ENCODE peak calls at places on chromosomes 1 and 21, in four cellular contexts. One of them, this sample, is unnamed.

GRCh38 chr1:19656780-19657475 is 7.7 kb upstream of the HTR6 start:
- DNase-seq in K562: peak; percentile 42
- DNase-seq in SK-N-SH: no peak
- DNase-seq in GM12878: no peak
- DNase-seq in this sample: no peak

GRCh38 chr1:3053366-3053980 is 15.5 kb upstream of the PRDM16 start:
- DNase-seq in GM12878: no peak
- DNase-seq in SK-N-SH: no peak
- DNase-seq in K562: no peak
- DNase-seq in this sample: no peak

GRCh38 chr1:75503221-75503974 is 107.5 kb downstream of the SLC44A5 start:
- DNase-seq in K562: no peak
- DNase-seq in GM12878: no peak
- DNase-seq in SK-N-SH: no peak
- DNase-seq in this sample: no peak

GRCh38 chr1:53175302-53175913 is 21.2 kb upstream of the CPT2 start:
- DNase-seq in SK-N-SH: no peak
- DNase-seq in K562: no peak
- DNase-seq in GM12878: no peak
- DNase-seq in this sample: no peak

GRCh38 chr1:29416267-29416666 is 179.9 kb downstream of the PTPRU start:
- DNase-seq in K562: no peak
- DNase-seq in GM12878: no peak
- DNase-seq in SK-N-SH: no peak
- DNase-seq in this sample: no peak

GRCh38 chr1:186682721-186683120 is 2.5 kb upstream of the PTGS2 start:
- DNase-seq in SK-N-SH: no peak
- DNase-seq in K562: no peak
- DNase-seq in GM12878: no peak
- DNase-seq in this sample: no peak

GRCh38 chr1:24606296-24606605 is 36.9 kb upstream of the SRRM1 start:
- DNase-seq in GM12878: no peak
- DNase-seq in K562: no peak
- DNase-seq in SK-N-SH: no peak
- DNase-seq in this sample: no peak

GRCh38 chr1:243732627-243733026 is 117.4 kb downstream of the AKT3 start:
- DNase-seq in GM12878: no peak
- DNase-seq in K562: no peak
- DNase-seq in SK-N-SH: no peak
- DNase-seq in this sample: no peak

GRCh38 chr1:109793486-109794318 is 30.0 kb upstream of the EPS8L3 start:
- DNase-seq in GM12878: no peak
- DNase-seq in SK-N-SH: peak; percentile 58
- DNase-seq in K562: peak; percentile 75
- DNase-seq in this sample: no peak

GRCh38 chr1:30039354-30040080 is 683.9 kb downstream of the MATN1 start:
- DNase-seq in SK-N-SH: no peak
- DNase-seq in GM12878: no peak
- DNase-seq in K562: no peak
- DNase-seq in this sample: peak; percentile 29

GRCh38 chr1:23452011-23452411 is 27.5 kb upstream of the TCEA3 start:
- DNase-seq in K562: no peak
- DNase-seq in GM12878: no peak
- DNase-seq in SK-N-SH: peak; percentile 54
- DNase-seq in this sample: no peak

GRCh38 chr1:46300673-46301405 is 2.6 kb downstream of the LRRC41 start:
- DNase-seq in GM12878: no peak
- DNase-seq in K562: no peak
- DNase-seq in SK-N-SH: no peak
- DNase-seq in this sample: no peak

GRCh38 chr1:59738591-59739015 is 76.1 kb upstream of the HOOK1 start:
- DNase-seq in K562: no peak
- DNase-seq in SK-N-SH: no peak
- DNase-seq in GM12878: no peak
- DNase-seq in this sample: no peak

GRCh38 chr1:66271216-66271903 is 262.6 kb upstream of the SGIP1 start:
- DNase-seq in SK-N-SH: peak; percentile 72
- DNase-seq in GM12878: no peak
- DNase-seq in K562: peak; percentile 2
- DNase-seq in this sample: no peak

GRCh38 chr1:66933887-66934700 is 9.3 kb downstream of the MIER1 start:
- DNase-seq in GM12878: no peak
- DNase-seq in K562: no peak
- DNase-seq in SK-N-SH: no peak
- DNase-seq in this sample: no peak

GRCh38 chr1:147598631-147599361 is 57.5 kb downstream of the BCL9 start:
- DNase-seq in K562: no peak
- DNase-seq in SK-N-SH: peak; percentile 67
- DNase-seq in GM12878: no peak
- DNase-seq in this sample: peak; percentile 79

GRCh38 chr1:87953732-87954344 is 625.2 kb downstream of the LMO4 start:
- DNase-seq in K562: peak; percentile 61
- DNase-seq in SK-N-SH: peak; percentile 21
- DNase-seq in GM12878: no peak
- DNase-seq in this sample: no peak

GRCh38 chr1:38287036-38287435 is 240.4 kb upstream of the POU3F1 start:
- DNase-seq in K562: no peak
- DNase-seq in GM12878: no peak
- DNase-seq in SK-N-SH: no peak
- DNase-seq in this sample: no peak

GRCh38 chr1:212229654-212230053 is 55.6 kb upstream of the PPP2R5A start:
- DNase-seq in K562: peak; percentile 67
- DNase-seq in SK-N-SH: no peak
- DNase-seq in GM12878: no peak
- DNase-seq in this sample: no peak

GRCh38 chr1:182601416-182601786 is 2.8 kb downstream of the RGS16 start:
- DNase-seq in SK-N-SH: peak; percentile 81
- DNase-seq in GM12878: peak; percentile 64
- DNase-seq in K562: peak; percentile 90
- DNase-seq in this sample: no peak
- TF ChIP-seq NRF1 in SK-N-SH: no peak
- TF ChIP-seq NRF1 in GM12878: no peak
- TF ChIP-seq NRF1 in K562: no peak
- TF ChIP-seq NRF1 in this sample: no peak

DNA sequence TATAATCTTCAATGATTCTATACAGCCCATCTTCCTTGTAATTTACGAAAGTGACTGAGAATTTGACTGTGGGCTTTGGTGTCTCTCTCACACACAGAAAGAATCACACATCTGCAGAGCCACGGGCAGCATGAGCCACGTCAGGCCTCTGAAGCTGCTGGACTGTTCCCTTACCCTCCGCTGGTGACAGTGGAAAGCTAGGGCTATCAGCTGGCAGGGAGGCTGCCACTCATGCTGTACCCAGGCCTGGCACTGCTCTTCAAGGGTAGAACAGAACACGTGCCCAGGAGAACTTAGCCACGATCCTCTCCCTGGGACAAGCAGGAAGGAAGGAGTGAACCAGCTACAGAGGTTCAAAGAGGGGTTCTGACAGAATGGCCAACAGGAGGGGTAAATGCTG is 90.7 kb downstream of the JAK1 start:
- DNase-seq in GM12878: no peak
- DNase-seq in K562: no peak
- DNase-seq in SK-N-SH: no peak
- DNase-seq in this sample: no peak
- TF ChIP-seq NRF1 in GM12878: no peak
- TF ChIP-seq NRF1 in K562: no peak
- TF ChIP-seq NRF1 in SK-N-SH: no peak
- TF ChIP-seq NRF1 in this sample: no peak

DNA sequence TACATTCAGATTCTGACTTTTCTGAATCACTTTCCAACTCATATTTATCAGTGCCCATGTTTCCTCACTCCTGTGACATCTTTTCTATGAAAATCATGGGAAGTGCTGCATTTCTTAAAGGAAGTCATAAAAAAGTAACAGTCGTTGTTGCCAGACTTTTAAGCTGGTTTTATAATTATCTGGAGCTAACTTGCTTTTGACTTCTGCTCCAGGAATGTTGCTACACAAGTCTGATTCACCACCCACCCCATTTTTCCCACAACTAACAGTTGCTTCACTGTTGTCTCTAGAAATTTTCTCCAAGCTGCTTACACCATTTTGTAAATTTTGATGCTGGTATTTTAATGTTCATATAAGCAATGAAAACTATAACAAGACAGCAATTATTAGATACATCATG is 12.2 kb downstream of the FCRLB start:
- DNase-seq in SK-N-SH: no peak
- DNase-seq in K562: no peak
- DNase-seq in GM12878: no peak
- DNase-seq in this sample: no peak
- TF ChIP-seq NRF1 in SK-N-SH: no peak
- TF ChIP-seq NRF1 in K562: no peak
- TF ChIP-seq NRF1 in GM12878: no peak
- TF ChIP-seq NRF1 in this sample: no peak

GRCh38 chr1:100009458-100009857 is 39.7 kb downstream of the SLC35A3 start:
- DNase-seq in K562: no peak
- DNase-seq in SK-N-SH: no peak
- DNase-seq in GM12878: no peak
- DNase-seq in this sample: no peak
- TF ChIP-seq NRF1 in K562: no peak
- TF ChIP-seq NRF1 in SK-N-SH: no peak
- TF ChIP-seq NRF1 in GM12878: no peak
- TF ChIP-seq NRF1 in this sample: no peak

DNA sequence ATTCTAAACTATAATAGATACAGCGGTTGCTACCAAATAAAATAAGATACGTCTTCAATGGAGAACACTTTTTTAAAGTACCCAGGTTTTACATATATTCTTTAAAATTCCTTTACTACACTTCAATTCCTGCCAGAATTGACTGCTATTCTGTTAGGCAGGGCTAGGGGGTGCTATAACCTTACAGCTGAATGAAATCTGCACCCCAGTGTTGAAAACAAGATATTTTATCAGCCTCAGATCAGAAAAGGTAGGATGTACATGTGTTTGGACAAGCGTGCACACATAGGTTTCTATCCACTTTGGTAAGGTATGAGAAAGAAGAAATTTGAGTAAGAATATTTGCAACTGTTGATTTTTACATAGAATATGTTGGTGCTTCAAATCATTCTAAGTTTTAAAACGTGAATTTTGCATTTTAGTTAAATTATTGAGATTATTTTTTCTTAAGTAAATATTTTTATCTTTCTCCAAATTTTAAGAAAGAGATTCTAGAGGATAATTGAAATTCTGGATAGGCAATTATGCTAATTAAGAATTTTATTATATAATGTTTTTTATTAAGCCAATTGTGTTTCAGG is 490.8 kb upstream of the ADGRL4 start:
- DNase-seq in GM12878: no peak
- DNase-seq in SK-N-SH: peak; percentile 42
- DNase-seq in K562: peak; percentile 8
- DNase-seq in this sample: no peak
- TF ChIP-seq NRF1 in GM12878: no peak
- TF ChIP-seq NRF1 in SK-N-SH: no peak
- TF ChIP-seq NRF1 in K562: no peak
- TF ChIP-seq NRF1 in this sample: no peak

GRCh38 chr21:37268186-37268503 is 1.0 kb upstream of the VPS26C start:
- DNase-seq in GM12878: no peak
- DNase-seq in SK-N-SH: no peak
- DNase-seq in K562: no peak
- DNase-seq in this sample: no peak

GRCh38 chr21:37266515-37267221 is 466 bp downstream of the VPS26C start:
- DNase-seq in GM12878: no peak
- DNase-seq in SK-N-SH: peak; percentile 57
- DNase-seq in K562: peak; percentile 74
- DNase-seq in this sample: no peak

GRCh38 chr21:37267269-37268185 is at the start of gene VPS26C:
- DNase-seq in SK-N-SH: peak; percentile 95
- DNase-seq in K562: peak; percentile 100
- DNase-seq in GM12878: peak; percentile 99
- DNase-seq in this sample: peak; percentile 94

GRCh38 chr21:37264808-37265207 is 2.3 kb downstream of the VPS26C start:
- DNase-seq in K562: peak; percentile 28
- DNase-seq in GM12878: no peak
- DNase-seq in SK-N-SH: no peak
- DNase-seq in this sample: no peak

DNA sequence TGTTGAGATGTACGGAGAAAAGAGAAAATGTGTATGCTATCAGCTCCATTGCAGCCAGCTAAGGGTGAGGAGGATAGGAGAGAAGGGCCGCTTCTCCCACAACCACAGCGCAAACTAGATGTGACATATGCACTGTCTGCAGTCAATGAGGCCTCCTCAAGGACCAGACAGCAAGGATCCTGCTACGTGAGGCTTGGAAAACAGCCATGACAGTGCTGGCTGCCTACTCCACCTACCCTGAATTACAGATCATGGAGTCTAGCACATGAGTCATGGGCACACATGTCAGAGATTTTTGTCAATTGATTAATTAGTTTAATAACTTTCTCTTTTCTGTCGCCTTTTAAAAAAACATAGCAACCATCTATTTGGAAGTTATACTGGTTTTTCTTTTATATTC is 3.3 kb downstream of the VPS26C start:
- DNase-seq in SK-N-SH: no peak
- DNase-seq in GM12878: no peak
- DNase-seq in K562: peak; percentile 47
- DNase-seq in this sample: peak; percentile 11
- TF ChIP-seq NRF1 in SK-N-SH: no peak
- TF ChIP-seq NRF1 in GM12878: no peak
- TF ChIP-seq NRF1 in K562: no peak
- TF ChIP-seq NRF1 in this sample: no peak

GRCh38 chr21:17270234-17270633 is 242.6 kb upstream of the CXADR start:
- DNase-seq in GM12878: no peak
- DNase-seq in SK-N-SH: peak; percentile 48
- DNase-seq in K562: peak; percentile 0
- DNase-seq in this sample: no peak
- TF ChIP-seq NRF1 in GM12878: no peak
- TF ChIP-seq NRF1 in SK-N-SH: no peak
- TF ChIP-seq NRF1 in K562: no peak
- TF ChIP-seq NRF1 in this sample: no peak

GRCh38 chr1:163439506-163439905 is 117.8 kb downstream of the NUF2 start:
- DNase-seq in K562: no peak
- DNase-seq in SK-N-SH: no peak
- DNase-seq in GM12878: no peak
- DNase-seq in this sample: no peak
- TF ChIP-seq NRF1 in K562: no peak
- TF ChIP-seq NRF1 in SK-N-SH: no peak
- TF ChIP-seq NRF1 in GM12878: no peak
- TF ChIP-seq NRF1 in this sample: no peak